ENCODE peak calls at places on chromosome 9, in six cellular contexts. T, G, X, F, E and M are unnamed samples.

GRCh38 chr9:105278751-105279150 is 34.3 kb downstream of the SLC44A1 start:
- DNase-seq in G (no peak), F (no peak), X (no peak), T (no peak), E (no peak), M (no peak)

GRCh38 chr9:38284768-38285080 is 107.8 kb upstream of the ALDH1B1 start:
- DNase-seq in T (no peak), E (no peak), F (no peak), G (no peak), X (no peak), M (peak)

GRCh38 chr9:38278457-38278856 is 114.0 kb upstream of the ALDH1B1 start:
- DNase-seq in X (no peak), F (no peak), G (no peak), E (no peak), T (no peak), M (no peak)

GRCh38 chr9:33192493-33193245 is 25.5 kb upstream of the B4GALT1 start:
- DNase-seq in F (no peak), G (no peak), X (no peak), E (no peak), T (peak), M (no peak)

GRCh38 chr9:97856857-97857602 is 4.0 kb downstream of the FOXE1 start:
- DNase-seq in E (no peak), T (no peak), G (no peak), X (no peak), F (no peak), M (no peak)

GRCh38 chr9:93255994-93256877 is 72.3 kb downstream of the WNK2 start:
- DNase-seq in F (no peak), G (no peak), X (no peak), T (peak), E (no peak), M (no peak)

GRCh38 chr9:114403153-114403756 is 15.5 kb upstream of the AKNA start:
- DNase-seq in E (no peak), X (no peak), F (no peak), T (no peak), G (no peak), M (no peak)

GRCh38 chr9:96219615-96220257 is 82.2 kb downstream of the HSD17B3 start:
- DNase-seq in G (peak), T (peak), X (no peak), E (peak), F (no peak), M (no peak)

GRCh38 chr9:136297016-136297691 is 6.7 kb downstream of the CCDC187 start:
- DNase-seq in T (no peak), F (no peak), E (no peak), G (no peak), X (no peak), M (no peak)

GRCh38 chr9:72305102-72305546 is 59.9 kb downstream of the ZFAND5 start:
- DNase-seq in T (peak), E (no peak), X (no peak), F (no peak), G (peak), M (no peak)

GRCh38 chr9:110427497-110428104 is 89.9 kb upstream of the TXNDC8 start:
- DNase-seq in F (no peak), E (no peak), T (no peak), G (peak), X (no peak), M (no peak)

GRCh38 chr9:121055642-121056143 is 5.6 kb upstream of the C5 start:
- DNase-seq in G (peak), F (no peak), E (no peak), T (no peak), X (no peak), M (no peak)

GRCh38 chr9:84839538-84839937 is 170.0 kb downstream of the NTRK2 start:
- DNase-seq in X (peak), F (no peak), E (no peak), G (no peak), T (no peak), M (no peak)